ENCODE peak calls at places on chromosomes 5 and 9, in five cellular contexts. One of them, this sample, is unnamed.
A peak's percentile ranks its signal among the peaks of the same experiment; 100 is the strongest.

GRCh38 chr5:159184858-159185381 is 24.4 kb downstream of the RNF145 start:
- DNase-seq in astrocyte of the spinal cord: peak; percentile 87
- DNase-seq in pancreas: no peak
- DNase-seq in brain microvascular endothelial cell: peak; percentile 89
- DNase-seq in upper lobe of right lung: no peak
- DNase-seq in this sample: peak; percentile 71

GRCh38 chr5:171419663-171420428 is 399 bp downstream of the FGF18 start:
- DNase-seq in upper lobe of right lung: no peak
- DNase-seq in brain microvascular endothelial cell: no peak
- DNase-seq in pancreas: peak; percentile 38
- DNase-seq in astrocyte of the spinal cord: peak; percentile 9
- DNase-seq in this sample: no peak

GRCh38 chr5:130978475-130978874 is 186.6 kb downstream of the HINT1 start:
- DNase-seq in pancreas: no peak
- DNase-seq in upper lobe of right lung: no peak
- DNase-seq in brain microvascular endothelial cell: no peak
- DNase-seq in astrocyte of the spinal cord: no peak
- DNase-seq in this sample: peak; percentile 20

GRCh38 chr9:87891754-87892153 is 9.1 kb downstream of the SPATA31E1 start:
- DNase-seq in astrocyte of the spinal cord: no peak
- DNase-seq in pancreas: no peak
- DNase-seq in upper lobe of right lung: no peak
- DNase-seq in brain microvascular endothelial cell: no peak
- DNase-seq in this sample: peak; percentile 5

GRCh38 chr9:81669011-81669739 is 20.2 kb downstream of the TLE1 start:
- DNase-seq in pancreas: no peak
- DNase-seq in brain microvascular endothelial cell: no peak
- DNase-seq in upper lobe of right lung: no peak
- DNase-seq in astrocyte of the spinal cord: peak; percentile 60
- DNase-seq in this sample: no peak

GRCh38 chr5:157559301-157559700 is 16.3 kb downstream of the ADAM19 start:
- DNase-seq in astrocyte of the spinal cord: no peak
- DNase-seq in upper lobe of right lung: no peak
- DNase-seq in pancreas: no peak
- DNase-seq in brain microvascular endothelial cell: no peak
- DNase-seq in this sample: peak; percentile 76

GRCh38 chr5:167906209-167906853 is 385.1 kb upstream of the WWC1 start:
- DNase-seq in upper lobe of right lung: no peak
- DNase-seq in brain microvascular endothelial cell: no peak
- DNase-seq in astrocyte of the spinal cord: no peak
- DNase-seq in pancreas: no peak
- DNase-seq in this sample: no peak

GRCh38 chr5:1656271-1656975 is 132.7 kb upstream of the LPCAT1 start:
- DNase-seq in pancreas: no peak
- DNase-seq in upper lobe of right lung: peak; percentile 22
- DNase-seq in brain microvascular endothelial cell: no peak
- DNase-seq in astrocyte of the spinal cord: no peak
- DNase-seq in this sample: no peak

GRCh38 chr5:134438641-134439621 is 27.2 kb upstream of the CDKN2AIPNL start:
- DNase-seq in astrocyte of the spinal cord: peak; percentile 86
- DNase-seq in upper lobe of right lung: peak; percentile 89
- DNase-seq in pancreas: peak; percentile 47
- DNase-seq in brain microvascular endothelial cell: peak; percentile 72
- DNase-seq in this sample: peak; percentile 97

GRCh38 chr5:137300411-137301240 is 198.5 kb downstream of the SPOCK1 start:
- DNase-seq in upper lobe of right lung: no peak
- DNase-seq in brain microvascular endothelial cell: peak; percentile 50
- DNase-seq in pancreas: no peak
- DNase-seq in astrocyte of the spinal cord: peak; percentile 69
- DNase-seq in this sample: peak; percentile 84

GRCh38 chr9:134165357-134166315 is 1.3 kb upstream of the RNU6ATAC start:
- DNase-seq in upper lobe of right lung: peak; percentile 75
- DNase-seq in brain microvascular endothelial cell: no peak
- DNase-seq in pancreas: peak; percentile 50
- DNase-seq in astrocyte of the spinal cord: no peak
- DNase-seq in this sample: peak; percentile 35

GRCh38 chr5:163269624-163270023 is 167.8 kb upstream of the CCNG1 start:
- DNase-seq in upper lobe of right lung: no peak
- DNase-seq in brain microvascular endothelial cell: no peak
- DNase-seq in pancreas: no peak
- DNase-seq in astrocyte of the spinal cord: peak; percentile 44
- DNase-seq in this sample: no peak

GRCh38 chr5:120538149-120538548 is 74.0 kb downstream of the PRR16 start:
- DNase-seq in pancreas: no peak
- DNase-seq in brain microvascular endothelial cell: peak; percentile 19
- DNase-seq in astrocyte of the spinal cord: peak; percentile 80
- DNase-seq in upper lobe of right lung: no peak
- DNase-seq in this sample: no peak

DNA sequence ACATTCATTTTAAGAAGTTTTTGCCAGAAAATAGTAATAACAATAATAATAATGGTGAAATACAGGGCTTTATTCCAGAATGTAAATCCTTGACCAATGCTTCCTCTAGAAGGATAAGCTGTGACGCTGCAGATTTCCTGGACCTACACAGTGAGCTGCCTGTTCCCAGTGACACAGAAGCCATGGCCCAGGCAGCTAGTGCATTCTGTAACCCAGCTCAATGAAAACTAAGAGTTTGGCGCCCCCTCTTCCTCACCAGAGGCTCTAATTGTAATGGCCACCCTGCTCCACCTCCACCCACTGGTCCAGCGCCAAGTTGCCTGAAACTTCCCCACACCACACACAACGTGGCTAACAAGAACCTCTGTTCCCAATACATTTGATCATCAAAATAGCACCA is 248.2 kb downstream of the CETN3 start:
- DNase-seq in pancreas: peak; percentile 49
- DNase-seq in astrocyte of the spinal cord: peak; percentile 35
- DNase-seq in upper lobe of right lung: peak; percentile 67
- DNase-seq in brain microvascular endothelial cell: peak; percentile 81
- DNase-seq in this sample: peak; percentile 95
- TF ChIP-seq CTCF in pancreas: no peak
- TF ChIP-seq CTCF in astrocyte of the spinal cord: peak; percentile 45
- TF ChIP-seq CTCF in upper lobe of right lung: peak; percentile 18
- TF ChIP-seq CTCF in brain microvascular endothelial cell: peak; percentile 69
- TF ChIP-seq CTCF in this sample: peak; percentile 35

DNA sequence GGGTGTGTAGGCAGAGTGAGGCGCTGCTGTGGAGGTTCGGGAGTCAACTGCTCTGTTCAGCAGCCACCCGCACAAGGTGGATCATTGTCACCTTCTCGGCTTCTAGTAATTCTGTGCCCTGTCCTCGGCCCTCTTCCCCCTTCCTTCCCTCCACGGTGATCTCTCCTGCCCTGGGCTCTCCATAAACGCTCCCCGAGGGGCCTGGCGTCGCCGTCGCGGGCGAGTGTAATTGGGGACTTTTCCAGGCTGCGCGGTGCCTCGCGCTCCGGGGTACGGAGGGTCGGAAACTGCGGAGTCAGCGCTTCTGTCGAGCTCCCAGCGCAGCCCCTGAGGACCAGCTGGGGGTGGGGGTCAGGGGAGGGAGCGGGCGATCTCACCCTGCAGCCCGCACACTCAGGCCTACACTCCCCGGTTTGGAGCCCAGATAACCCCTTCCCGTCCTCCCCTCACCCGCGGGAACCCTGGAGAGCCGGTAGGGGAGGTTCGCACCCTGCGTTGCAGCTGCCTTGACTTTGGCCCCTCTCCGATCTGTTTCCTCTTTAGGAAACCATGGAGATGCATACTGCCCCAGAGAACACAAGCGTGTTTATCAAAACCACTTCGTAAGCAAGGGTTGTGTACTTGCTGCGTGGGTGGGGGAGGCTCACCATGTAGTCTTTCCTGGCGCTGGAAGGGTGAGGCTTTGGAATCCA is 188.3 kb upstream of the ZNF618 start:
- DNase-seq in upper lobe of right lung: peak; percentile 47
- DNase-seq in pancreas: no peak
- DNase-seq in astrocyte of the spinal cord: no peak
- DNase-seq in brain microvascular endothelial cell: no peak
- DNase-seq in this sample: peak; percentile 74
- H3K4me3 ChIP-seq in upper lobe of right lung: no peak overlapping the region
- H3K4me3 ChIP-seq in pancreas: no peak overlapping the region
- H3K4me3 ChIP-seq in astrocyte of the spinal cord: no peak overlapping the region
- H3K4me3 ChIP-seq in brain microvascular endothelial cell: no peak overlapping the region
- H3K4me3 ChIP-seq in this sample: no peak overlapping the region

GRCh38 chr5:93583525-93583798 is 440 bp downstream of the NR2F1 start:
- DNase-seq in astrocyte of the spinal cord: no peak
- DNase-seq in brain microvascular endothelial cell: no peak
- DNase-seq in pancreas: no peak
- DNase-seq in upper lobe of right lung: no peak
- DNase-seq in this sample: no peak

GRCh38 chr5:93581738-93582414 is 857 bp upstream of the NR2F1-AS1 start:
- DNase-seq in brain microvascular endothelial cell: peak; percentile 77
- DNase-seq in upper lobe of right lung: no peak
- DNase-seq in pancreas: no peak
- DNase-seq in astrocyte of the spinal cord: peak; percentile 91
- DNase-seq in this sample: peak; percentile 88

GRCh38 chr5:93584531-93585053 is 1.6 kb downstream of the NR2F1 start:
- DNase-seq in pancreas: no peak
- DNase-seq in brain microvascular endothelial cell: no peak
- DNase-seq in upper lobe of right lung: no peak
- DNase-seq in astrocyte of the spinal cord: peak; percentile 25
- DNase-seq in this sample: no peak

GRCh38 chr5:93583799-93584530 is 943 bp downstream of the NR2F1 start:
- DNase-seq in astrocyte of the spinal cord: no peak
- DNase-seq in pancreas: peak; percentile 36
- DNase-seq in brain microvascular endothelial cell: no peak
- DNase-seq in upper lobe of right lung: no peak
- DNase-seq in this sample: peak; percentile 55

DNA sequence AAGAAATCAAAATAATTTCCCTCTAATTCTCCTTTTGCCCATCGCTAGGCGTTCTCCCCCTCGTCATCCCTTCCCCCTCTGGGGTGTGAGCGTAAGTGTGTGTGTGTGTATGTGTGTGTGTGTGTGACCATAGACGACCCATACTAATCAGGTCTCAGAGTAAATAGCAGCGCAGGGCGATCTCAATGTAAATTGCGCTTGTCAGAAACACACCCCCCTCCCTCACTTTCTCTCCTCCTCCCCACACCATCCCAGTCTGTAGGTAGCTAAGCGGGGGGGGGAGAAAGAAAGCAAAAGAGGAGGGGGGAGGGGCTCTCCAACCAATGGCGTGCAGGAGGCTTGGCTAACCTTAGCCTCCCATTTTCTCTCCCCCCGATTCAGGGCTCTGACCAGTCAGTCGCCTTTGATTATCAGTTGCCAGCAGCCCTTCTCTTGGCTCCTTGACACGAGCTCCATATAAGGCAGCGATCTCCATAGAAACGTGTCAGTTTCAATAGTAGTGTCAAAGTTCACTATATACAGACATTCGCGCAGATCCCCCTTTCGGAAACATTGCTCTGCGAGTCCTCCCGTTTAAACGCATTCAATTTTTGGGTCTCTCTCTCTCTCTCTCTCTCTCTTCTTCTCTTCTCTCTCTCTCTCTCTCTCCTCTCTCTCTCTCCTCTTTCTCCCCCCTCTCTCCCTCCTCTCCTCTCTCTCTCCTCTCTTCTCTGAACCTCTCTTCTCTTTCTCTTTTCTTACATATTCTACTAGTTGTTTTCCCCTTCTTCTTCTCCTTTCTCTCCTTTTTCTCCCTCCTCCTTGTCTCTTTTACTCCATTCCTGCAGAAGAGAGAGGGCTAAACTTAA is at the start of gene NR2F1:
- DNase-seq in astrocyte of the spinal cord: peak; percentile 99
- DNase-seq in upper lobe of right lung: no peak
- DNase-seq in brain microvascular endothelial cell: peak; percentile 99
- DNase-seq in pancreas: peak; percentile 72
- DNase-seq in this sample: peak; percentile 100
- TF ChIP-seq CTCF in astrocyte of the spinal cord: no peak
- TF ChIP-seq CTCF in upper lobe of right lung: no peak
- TF ChIP-seq CTCF in brain microvascular endothelial cell: peak; percentile 4
- TF ChIP-seq CTCF in pancreas: no peak
- TF ChIP-seq CTCF in this sample: no peak

DNA sequence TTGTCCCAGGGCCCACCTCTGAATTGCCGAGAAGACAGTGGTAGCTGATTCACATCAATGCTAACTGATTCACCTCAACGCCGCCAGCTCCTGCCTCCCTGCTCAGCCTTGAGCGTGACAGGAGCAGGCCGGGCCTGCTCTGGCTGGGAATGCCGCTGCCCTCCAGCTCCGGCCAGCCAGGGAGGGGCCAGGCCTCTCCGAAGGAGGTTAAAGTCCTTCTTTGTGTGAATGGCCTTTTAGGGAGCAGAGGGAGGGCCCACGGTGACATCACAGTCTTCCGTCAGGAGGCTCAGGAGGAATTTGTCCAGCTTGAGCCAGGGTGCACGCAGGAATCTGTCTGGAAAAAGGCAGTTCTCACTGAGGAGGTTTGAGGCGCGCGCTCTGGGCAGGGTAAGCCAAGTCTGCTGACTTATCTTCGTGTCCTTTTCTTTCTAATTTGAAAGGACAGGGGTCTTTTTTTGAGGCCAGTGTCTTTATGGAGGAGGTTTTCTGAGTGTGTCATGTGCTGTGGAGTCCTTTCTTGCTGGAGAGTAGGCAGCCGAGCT is 82.7 kb downstream of the C9orf152 start:
- DNase-seq in pancreas: peak; percentile 87
- DNase-seq in upper lobe of right lung: peak; percentile 84
- DNase-seq in brain microvascular endothelial cell: peak; percentile 94
- DNase-seq in astrocyte of the spinal cord: peak; percentile 92
- DNase-seq in this sample: peak; percentile 99
- H3K4me3 ChIP-seq in pancreas: no peak overlapping the region
- H3K4me3 ChIP-seq in upper lobe of right lung: peak overlapping the region; percentile 28
- H3K4me3 ChIP-seq in brain microvascular endothelial cell: peak overlapping the region; percentile 47
- H3K4me3 ChIP-seq in astrocyte of the spinal cord: peak overlapping the region; percentile 6
- H3K4me3 ChIP-seq in this sample: peak overlapping the region; percentile 40

GRCh38 chr9:115046199-115046598 is 71.8 kb downstream of the TNC start:
- DNase-seq in astrocyte of the spinal cord: no peak
- DNase-seq in brain microvascular endothelial cell: no peak
- DNase-seq in upper lobe of right lung: no peak
- DNase-seq in pancreas: no peak
- DNase-seq in this sample: no peak
- TF ChIP-seq CTCF in astrocyte of the spinal cord: no peak
- TF ChIP-seq CTCF in brain microvascular endothelial cell: no peak
- TF ChIP-seq CTCF in upper lobe of right lung: no peak
- TF ChIP-seq CTCF in pancreas: no peak
- TF ChIP-seq CTCF in this sample: no peak

This sample was measured in cardiac fibroblast.